ENCODE peak calls at places on chromosomes 2 and 18, in nine cellular contexts. M is pancreas; E is IMR-90; I is neural progenitor cell; W is CD8-positive, alpha-beta memory T cell; S is HCT116; X is adrenal gland; K is left ventricle myocardium inferior; Y is colonic mucosa. C is an unnamed sample. For H3K4me1, the result is how much of the 10 kb centered on the place peaks cover.

GRCh38 chr2:48278590-48278989 is 251.4 kb upstream of the STON1 start:
- DNase-seq in W (no peak), X (no peak), E (no peak), M (no peak), Y (no peak), S (no peak), K (no peak), I (peak), C (no peak)

GRCh38 chr2:185208261-185208660 is 530.3 kb upstream of the FSIP2 start:
- DNase-seq in X (no peak), E (no peak), M (no peak), I (peak), Y (peak), W (no peak), S (peak), K (no peak), C (no peak)

GRCh38 chr2:209389124-209389523 is 34.7 kb upstream of the MAP2 start:
- DNase-seq in W (no peak), I (peak), K (no peak), E (no peak), S (no peak), M (no peak), Y (no peak), X (no peak), C (no peak)

GRCh38 chr2:128178650-128179460 is 87.9 kb downstream of the UGGT1 start:
- DNase-seq in E (peak), K (peak), S (peak), X (peak), Y (peak), W (peak), M (no peak), I (peak), C (no peak)

GRCh38 chr2:239958366-239958765 is 66.8 kb downstream of the NDUFA10 start:
- DNase-seq in X (no peak), S (no peak), M (peak), K (no peak), E (no peak), I (no peak), Y (no peak), W (no peak), C (no peak)

GRCh38 chr2:205858781-205859478 is 176.6 kb downstream of the NRP2 start:
- DNase-seq in I (no peak), W (no peak), E (peak), Y (no peak), K (peak), M (peak), S (no peak), X (no peak), C (peak)

GRCh38 chr18:8975624-8976023 is 126.9 kb upstream of the NDUFV2 start:
- DNase-seq in K (no peak), Y (no peak), S (no peak), M (no peak), E (no peak), X (no peak), I (no peak), W (no peak), C (no peak)

GRCh38 chr2:223601932-223602676 is at the start of gene SCG2:
- DNase-seq in S (peak), M (peak), E (peak), K (peak), W (no peak), I (peak), X (peak), Y (peak), C (peak)

GRCh38 chr2:50529600-50530218 is 502.2 kb downstream of the NRXN1 start:
- DNase-seq in Y (no peak), X (no peak), M (no peak), W (no peak), S (peak), K (no peak), I (peak), E (peak), C (no peak)

GRCh38 chr2:29509397-29509796 is 394.2 kb downstream of the CLIP4 start:
- DNase-seq in I (no peak), K (no peak), M (no peak), W (no peak), E (peak), Y (no peak), X (no peak), S (no peak), C (no peak)

GRCh38 chr2:235001237-235002133 is 49.7 kb downstream of the SH3BP4 start:
- DNase-seq in M (no peak), I (no peak), W (no peak), E (no peak), X (peak), K (no peak), S (no peak), Y (peak), C (peak)

GRCh38 chr18:49733896-49734585 is 79.3 kb downstream of the ACAA2 start:
- DNase-seq in E (no peak), X (no peak), Y (no peak), W (no peak), M (no peak), K (no peak), I (no peak), S (no peak), C (no peak)

GRCh38 chr2:221262651-221263050 is 309.5 kb downstream of the EPHA4 start:
- DNase-seq in Y (no peak), K (no peak), M (no peak), I (no peak), S (no peak), X (no peak), E (no peak), W (no peak), C (no peak)

GRCh38 chr2:41965886-41966285 is 81.9 kb upstream of the PKDCC start:
- DNase-seq in S (no peak), K (no peak), I (no peak), X (peak), M (no peak), W (no peak), E (no peak), Y (peak), C (no peak)

GRCh38 chr2:227871375-227871788 is at the start of gene DAW1:
- DNase-seq in W (peak), K (peak), M (peak), X (peak), Y (peak), I (no peak), S (no peak), E (peak), C (peak)

GRCh38 chr2:105125428-105125827 is 87.6 kb downstream of the MRPS9 start:
- DNase-seq in S (peak), W (no peak), K (no peak), X (no peak), E (no peak), I (peak), M (no peak), Y (no peak), C (no peak)

GRCh38 chr2:237320801-237321563 is 93.0 kb downstream of the COL6A3 start:
- DNase-seq in I (no peak), W (no peak), Y (no peak), X (no peak), K (peak), M (no peak), S (no peak), E (no peak), C (no peak)

DNA sequence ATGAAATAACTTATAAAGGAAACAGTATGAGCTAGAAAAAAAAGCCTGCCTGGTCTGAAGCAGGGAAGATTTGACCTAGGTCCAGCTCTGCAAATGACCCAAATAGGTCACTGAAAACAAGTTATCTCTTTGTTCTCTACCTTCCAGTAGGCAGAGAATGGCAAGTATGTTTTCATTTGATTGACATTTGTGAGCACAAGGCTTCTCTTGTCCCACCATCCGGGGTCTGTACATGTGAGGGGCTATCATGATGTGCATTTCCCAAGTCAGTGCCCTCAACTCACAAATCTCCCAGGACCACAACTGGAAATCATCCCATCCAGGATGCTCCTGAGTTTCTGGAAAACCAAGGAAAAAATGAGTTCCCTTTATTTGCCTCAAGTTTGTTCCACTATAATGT is 309.5 kb downstream of the AFF3 start:
- DNase-seq in M (no peak), E (no peak), X (no peak), I (no peak), W (no peak), S (no peak), K (no peak), Y (no peak), C (no peak)
- H3K4me1 ChIP-seq in M (under half), E (under half), X (under half), I (under half), W (under half), S (under half), K (under half), Y (under half), C (under half)

GRCh38 chr2:98469862-98470544 is 25.3 kb downstream of the INPP4A start:
- DNase-seq in S (no peak), M (no peak), W (no peak), Y (no peak), E (no peak), K (no peak), I (no peak), X (no peak), C (no peak)
- H3K4me1 ChIP-seq in S (under half), M (under half), W (half or more), Y (under half), E (under half), K (half or more), I (under half), X (under half), C (under half)

GRCh38 chr18:63177259-63177658 is 142.3 kb downstream of the BCL2 start:
- DNase-seq in E (no peak), Y (no peak), X (no peak), S (no peak), M (no peak), I (no peak), W (no peak), K (no peak), C (no peak)
- H3K4me1 ChIP-seq in E (under half), Y (under half), X (under half), S (under half), M (under half), I (under half), W (under half), K (under half), C (under half)

GRCh38 chr2:187541086-187542085 is 12.8 kb downstream of the TFPI start:
- DNase-seq in Y (no peak), X (peak), S (peak), E (peak), I (no peak), M (no peak), W (no peak), K (no peak), C (no peak)

GRCh38 chr2:187543488-187543887 is 10.7 kb downstream of the TFPI start:
- DNase-seq in S (no peak), M (no peak), E (no peak), Y (no peak), W (no peak), K (no peak), X (no peak), I (no peak), C (no peak)

GRCh38 chr2:187545238-187545751 is 8.9 kb downstream of the TFPI start:
- DNase-seq in S (no peak), Y (no peak), W (no peak), X (no peak), I (no peak), M (no peak), K (no peak), E (no peak), C (no peak)

GRCh38 chr2:187544371-187545080 is 9.7 kb downstream of the TFPI start:
- DNase-seq in I (no peak), X (no peak), W (no peak), E (no peak), M (no peak), K (no peak), S (peak), Y (no peak), C (no peak)

DNA sequence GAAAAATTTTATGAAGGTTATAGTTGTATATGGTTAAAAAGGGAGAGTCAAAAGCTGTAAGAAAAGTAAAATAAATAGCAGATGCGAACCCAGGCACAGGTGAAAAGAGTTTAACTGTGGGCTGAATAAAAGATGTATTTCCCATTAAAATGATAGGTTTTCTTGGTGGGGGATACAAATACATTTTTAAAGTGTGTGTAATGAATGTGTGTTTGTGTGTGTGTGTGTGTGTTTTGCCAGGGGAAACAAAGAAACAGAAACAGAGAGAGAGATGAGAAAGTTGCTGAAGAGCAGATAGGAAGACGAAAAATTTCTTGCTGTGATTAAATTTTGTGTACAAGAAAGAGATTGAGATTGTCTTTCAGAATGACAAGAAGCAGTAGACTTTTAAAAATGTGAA is 12.1 kb downstream of the TFPI start:
- DNase-seq in S (no peak), M (no peak), X (no peak), Y (no peak), W (no peak), K (no peak), E (no peak), I (no peak), C (no peak)
- H3K4me1 ChIP-seq in S (half or more), M (under half), X (under half), Y (under half), W (under half), K (half or more), E (under half), I (under half), C (under half)

DNA sequence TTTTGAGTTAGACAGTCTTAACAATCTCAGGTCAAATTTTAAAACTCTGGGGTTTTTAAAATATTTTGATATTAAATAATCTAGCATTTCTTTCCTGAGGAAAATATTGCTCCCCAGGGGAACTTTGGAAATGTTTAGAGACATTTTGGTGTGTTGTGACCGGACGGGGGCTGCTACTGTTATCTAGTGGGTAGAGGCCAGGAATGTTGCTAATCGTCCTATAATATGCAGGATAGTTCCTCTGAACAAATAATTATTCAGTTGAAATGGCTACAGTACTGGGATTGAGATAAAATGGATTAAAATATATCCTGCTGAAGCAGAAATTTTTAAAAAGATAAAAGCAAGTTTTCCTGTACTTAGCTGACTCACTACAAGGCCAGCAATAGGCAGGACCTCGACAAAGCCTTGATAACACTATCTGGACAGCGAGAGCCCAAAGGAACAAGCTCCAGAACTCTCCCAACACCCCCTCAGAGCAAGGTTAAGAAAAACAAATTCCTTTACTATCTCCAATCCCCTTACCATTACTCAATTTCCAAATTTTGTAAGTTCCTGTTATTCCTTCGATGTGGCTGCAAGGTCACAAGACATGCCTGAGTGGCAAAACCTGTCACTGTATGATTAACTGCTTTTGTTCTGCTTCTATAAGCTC is 1407.4 kb downstream of the SUCLG1 start:
- DNase-seq in I (no peak), Y (no peak), E (no peak), K (no peak), W (no peak), M (no peak), X (peak), S (no peak), C (no peak)
- H3K4me1 ChIP-seq in I (under half), Y (under half), E (under half), K (under half), W (under half), M (under half), X (under half), S (under half), C (under half)